ENCODE peak calls at places on chromosomes 6 and 20, in eight cellular contexts. T, U, I, K, P, O, R and H are unnamed samples. For H3K27me3, the result is how much of the 10 kb centered on the place peaks cover.

GRCh38 chr6:141105481-141105880 is 1027.2 kb upstream of the GJE1 start:
- DNase-seq in T (no peak), U (no peak), I (no peak), K (no peak), P (no peak), O (no peak), R (no peak), H (no peak)

GRCh38 chr6:127630800-127631199 is 53.8 kb downstream of the C6orf58 start:
- DNase-seq in T (no peak), U (no peak), I (no peak), K (no peak), P (no peak), O (no peak), R (no peak), H (no peak)

GRCh38 chr20:3374296-3374695 is 33.2 kb downstream of the DNAAF9 start:
- DNase-seq in T (no peak), U (no peak), I (no peak), K (no peak), P (no peak), O (no peak), R (no peak), H (no peak)

GRCh38 chr6:71012871-71013456 is 56.1 kb upstream of the B3GAT2 start:
- DNase-seq in T (no peak), U (peak), I (peak), K (no peak), P (peak), O (no peak), R (no peak), H (no peak)

GRCh38 chr20:24535956-24536730 is 66.7 kb downstream of the SYNDIG1 start:
- DNase-seq in T (no peak), U (no peak), I (no peak), K (no peak), P (no peak), O (no peak), R (no peak), H (no peak)

GRCh38 chr6:148317739-148318138 is 24.9 kb upstream of the SASH1 start:
- DNase-seq in T (no peak), U (no peak), I (no peak), K (no peak), P (no peak), O (no peak), R (no peak), H (no peak)

GRCh38 chr6:74991573-74992332 is 214.1 kb downstream of the COL12A1 start:
- DNase-seq in T (no peak), U (no peak), I (no peak), K (no peak), P (no peak), O (no peak), R (no peak), H (no peak)

GRCh38 chr6:113570651-113571050 is 286.5 kb upstream of the MARCKS start:
- DNase-seq in T (no peak), U (no peak), I (no peak), K (no peak), P (no peak), O (no peak), R (no peak), H (no peak)

GRCh38 chr6:28218312-28219248 is 6.5 kb upstream of the ZSCAN9 start:
- DNase-seq in T (peak), U (peak), I (peak), K (peak), P (peak), O (no peak), R (no peak), H (peak)

GRCh38 chr20:10278416-10278815 is 59.8 kb downstream of the SNAP25 start:
- DNase-seq in T (no peak), U (no peak), I (no peak), K (no peak), P (no peak), O (no peak), R (no peak), H (no peak)

GRCh38 chr6:12479885-12480284 is 189.7 kb downstream of the EDN1 start:
- DNase-seq in T (no peak), U (no peak), I (no peak), K (no peak), P (peak), O (no peak), R (peak), H (no peak)

GRCh38 chr6:166950443-166950821 is 5.9 kb downstream of the RNASET2 start:
- DNase-seq in T (no peak), U (no peak), I (no peak), K (peak), P (no peak), O (no peak), R (no peak), H (no peak)

GRCh38 chr20:24620937-24621519 is 151.6 kb downstream of the SYNDIG1 start:
- DNase-seq in T (no peak), U (no peak), I (no peak), K (no peak), P (no peak), O (no peak), R (no peak), H (no peak)

GRCh38 chr6:132456700-132457143 is 55.4 kb upstream of the MOXD1 start:
- DNase-seq in T (peak), U (no peak), I (no peak), K (no peak), P (peak), O (no peak), R (no peak), H (peak)

GRCh38 chr20:58571942-58572666 is 56.9 kb upstream of the APCDD1L start:
- DNase-seq in T (no peak), U (no peak), I (no peak), K (no peak), P (no peak), O (peak), R (no peak), H (no peak)

GRCh38 chr6:28725890-28726348 is 197.9 kb downstream of the TRIM27 start:
- DNase-seq in T (no peak), U (no peak), I (no peak), K (no peak), P (peak), O (no peak), R (no peak), H (no peak)

GRCh38 chr20:38315290-38315966 is 11.5 kb downstream of the BPI start:
- DNase-seq in T (no peak), U (no peak), I (no peak), K (no peak), P (peak), O (no peak), R (no peak), H (peak)

GRCh38 chr20:45254867-45255266 is 503 bp upstream of the SLPI start:
- DNase-seq in T (peak), U (peak), I (peak), K (no peak), P (no peak), O (no peak), R (no peak), H (no peak)

GRCh38 chr6:47701374-47701773 is 3.0 kb downstream of the ADGRF4 start:
- DNase-seq in T (no peak), U (no peak), I (no peak), K (no peak), P (no peak), O (no peak), R (no peak), H (no peak)

GRCh38 chr6:46062312-46062711 is 46.7 kb upstream of the CLIC5 start:
- DNase-seq in T (peak), U (no peak), I (peak), K (no peak), P (no peak), O (no peak), R (no peak), H (no peak)

GRCh38 chr6:95949985-95950384 is 65.8 kb upstream of the FUT9 start:
- DNase-seq in T (no peak), U (no peak), I (no peak), K (no peak), P (no peak), O (no peak), R (no peak), H (no peak)

GRCh38 chr20:10761232-10761631 is 87.4 kb upstream of the JAG1 start:
- DNase-seq in T (no peak), U (no peak), I (no peak), K (no peak), P (no peak), O (peak), R (no peak), H (no peak)

GRCh38 chr6:80608881-80609280 is 502.4 kb downstream of the BCKDHB start:
- DNase-seq in T (no peak), U (no peak), I (no peak), K (no peak), P (no peak), O (no peak), R (no peak), H (no peak)

GRCh38 chr20:24958506-24959385 is 9.7 kb downstream of the CST7 start:
- DNase-seq in T (no peak), U (no peak), I (no peak), K (no peak), P (no peak), O (no peak), R (no peak), H (no peak)

GRCh38 chr6:52522151-52522626 is 54.7 kb downstream of the TRAM2 start:
- DNase-seq in T (no peak), U (peak), I (no peak), K (no peak), P (no peak), O (no peak), R (no peak), H (no peak)

GRCh38 chr6:112743343-112743742 is 396.2 kb downstream of the RFPL4B start:
- DNase-seq in T (no peak), U (no peak), I (no peak), K (no peak), P (no peak), O (no peak), R (no peak), H (no peak)

GRCh38 chr6:145694083-145694737 is 41.1 kb downstream of the EPM2A start:
- DNase-seq in T (no peak), U (no peak), I (no peak), K (no peak), P (no peak), O (no peak), R (no peak), H (no peak)

GRCh38 chr6:104710543-104711335 is 149.0 kb downstream of the HACE1 start:
- DNase-seq in T (no peak), U (no peak), I (no peak), K (no peak), P (no peak), O (no peak), R (no peak), H (no peak)

GRCh38 chr20:4886771-4887527 is 114.4 kb downstream of the SLC23A2 start:
- DNase-seq in T (no peak), U (no peak), I (no peak), K (no peak), P (no peak), O (no peak), R (no peak), H (no peak)

GRCh38 chr6:161544801-161545490 is 271.1 kb upstream of the AGPAT4 start:
- DNase-seq in T (no peak), U (no peak), I (no peak), K (no peak), P (no peak), O (no peak), R (no peak), H (no peak)

GRCh38 chr20:48877299-48877698 is 44.2 kb upstream of the ARFGEF2 start:
- DNase-seq in T (no peak), U (peak), I (peak), K (no peak), P (no peak), O (no peak), R (no peak), H (no peak)

GRCh38 chr20:17969276-17969883 is 562 bp downstream of the MGME1 start:
- DNase-seq in T (no peak), U (no peak), I (peak), K (peak), P (peak), O (no peak), R (no peak), H (peak)

GRCh38 chr6:117007659-117008058 is 130.6 kb downstream of the RFX6 start:
- DNase-seq in T (no peak), U (no peak), I (no peak), K (no peak), P (no peak), O (no peak), R (no peak), H (peak)

GRCh38 chr20:46063151-46063550 is 26.6 kb downstream of the NCOA5 start:
- DNase-seq in T (peak), U (no peak), I (no peak), K (no peak), P (no peak), O (no peak), R (no peak), H (no peak)

GRCh38 chr6:45663181-45664180 is 285.7 kb upstream of the SUPT3H start:
- DNase-seq in T (no peak), U (no peak), I (no peak), K (peak), P (no peak), O (no peak), R (no peak), H (peak)

GRCh38 chr6:1600764-1601615 is 8.7 kb upstream of the FOXC1 start:
- DNase-seq in T (no peak), U (no peak), I (no peak), K (no peak), P (no peak), O (no peak), R (no peak), H (no peak)
- H3K27me3 ChIP-seq in T (under half), U (half or more), I (under half), K (under half), P (under half), O (under half), R (under half), H (under half)

DNA sequence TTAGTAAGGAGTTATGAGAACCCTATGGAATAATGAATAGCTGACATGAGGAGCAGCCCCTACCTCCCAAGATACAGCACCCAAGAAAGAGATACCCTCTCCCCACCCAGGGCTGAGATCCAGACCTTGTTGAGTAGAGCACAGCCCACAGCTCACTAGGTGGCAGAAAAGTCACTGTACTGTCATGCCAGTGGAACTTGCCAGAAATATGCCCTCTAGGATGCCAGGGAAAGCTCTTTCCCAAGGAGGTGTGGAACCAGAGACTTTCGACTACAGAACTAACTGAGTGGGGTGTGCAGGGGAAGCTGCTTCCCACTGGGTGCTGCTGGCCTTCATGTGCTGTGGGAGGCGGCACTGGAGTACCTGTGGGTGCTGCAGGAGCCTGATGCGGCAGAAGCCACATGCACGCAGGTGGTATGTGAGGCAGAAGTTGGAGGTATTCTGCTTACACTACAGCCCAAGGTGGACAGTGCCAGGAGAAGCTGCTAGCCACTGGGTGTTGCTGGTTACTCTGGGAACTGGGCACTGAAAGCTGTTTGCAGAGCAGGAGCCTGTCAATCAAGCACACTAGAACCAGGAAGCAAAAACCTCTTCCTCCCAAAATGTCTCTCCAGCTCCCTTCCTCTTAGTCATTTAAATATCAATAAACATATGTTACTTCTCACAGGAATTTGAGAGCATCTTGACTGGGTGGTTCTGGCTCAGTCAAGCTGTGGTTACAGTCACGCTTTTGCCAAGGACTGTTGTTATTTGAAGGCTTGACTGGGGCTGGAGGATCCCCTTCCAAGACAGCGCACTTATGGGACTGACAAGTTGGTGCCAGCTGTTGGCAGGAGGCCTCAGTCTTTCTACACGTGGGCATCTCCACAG is 17.9 kb downstream of the ARMC12 start:
- DNase-seq in T (no peak), U (no peak), I (peak), K (no peak), P (no peak), O (no peak), R (no peak), H (no peak)
- H3K4me3 ChIP-seq in T (no peak), U (no peak), I (no peak), K (no peak), P (no peak), O (no peak), R (no peak), H (no peak)

DNA sequence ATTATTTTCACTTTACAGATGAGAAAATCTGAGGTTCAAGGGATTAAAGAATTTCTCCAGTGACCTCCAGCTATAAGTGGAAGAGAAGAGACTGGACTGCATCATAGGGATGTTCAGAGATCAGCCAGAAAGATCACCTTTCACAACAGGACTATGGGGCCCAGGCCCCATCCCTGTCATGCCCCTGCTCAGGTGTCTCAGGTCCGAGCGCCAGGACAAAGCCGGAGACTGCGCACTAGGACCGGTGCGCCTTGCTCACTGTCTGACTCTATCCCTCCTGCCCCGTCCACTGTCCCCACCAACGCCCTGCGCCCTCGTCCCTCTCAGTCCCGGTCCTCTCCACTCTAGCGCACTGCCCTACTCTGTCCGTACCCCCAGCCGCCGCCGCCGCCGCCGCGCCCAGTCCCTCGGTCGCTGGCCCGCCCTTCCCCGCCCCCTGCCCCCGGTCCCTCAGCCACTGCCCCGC is 548 bp upstream of the RAD21L1 start:
- DNase-seq in T (no peak), U (no peak), I (no peak), K (no peak), P (no peak), O (no peak), R (no peak), H (no peak)
- H3K27me3 ChIP-seq in T (under half), U (under half), I (under half), K (under half), P (under half), O (under half), R (under half), H (under half)

GRCh38 chr6:2764610-2765165 is 505 bp upstream of the WRNIP1 start:
- DNase-seq in T (peak), U (peak), I (peak), K (peak), P (peak), O (no peak), R (no peak), H (peak)
- H3K4me3 ChIP-seq in T (peak), U (peak), I (peak), K (peak), P (peak), O (peak), R (peak), H (peak)

GRCh38 chr20:63041776-63042175 is 35.0 kb upstream of the BHLHE23 start:
- DNase-seq in T (no peak), U (no peak), I (no peak), K (no peak), P (no peak), O (no peak), R (no peak), H (no peak)
- H3K27me3 ChIP-seq in T (under half), U (half or more), I (under half), K (under half), P (half or more), O (under half), R (under half), H (under half)

GRCh38 chr6:7691675-7692452 is 34.0 kb upstream of the BMP6 start:
- DNase-seq in T (no peak), U (no peak), I (no peak), K (no peak), P (no peak), O (no peak), R (no peak), H (no peak)
- H3K4me3 ChIP-seq in T (no peak), U (no peak), I (no peak), K (no peak), P (no peak), O (no peak), R (no peak), H (no peak)

DNA sequence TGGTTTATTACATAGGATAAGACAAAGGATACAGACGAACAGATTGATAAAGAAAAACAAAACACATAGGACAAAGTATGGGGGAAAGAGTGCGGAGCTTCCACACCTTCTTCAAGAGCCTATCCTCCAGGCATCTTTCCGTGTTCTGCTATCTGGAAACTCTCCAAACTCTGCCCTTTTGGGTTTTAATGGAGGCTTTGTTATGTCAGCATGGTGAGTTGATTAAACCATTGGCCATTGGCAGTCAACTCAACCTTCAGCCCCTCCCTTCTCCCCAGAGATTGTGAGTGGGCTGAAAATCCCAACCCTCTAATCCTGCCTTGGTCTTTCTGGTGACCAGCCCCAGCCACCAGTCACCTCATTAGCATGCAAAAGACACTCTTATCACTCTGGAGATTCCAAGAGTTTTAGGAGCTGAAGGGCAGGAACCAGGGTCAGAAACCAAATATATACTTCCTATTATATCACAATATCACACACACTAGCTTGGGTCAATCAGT is 23.9 kb downstream of the HLA-DOB start:
- DNase-seq in T (no peak), U (no peak), I (no peak), K (no peak), P (no peak), O (no peak), R (no peak), H (no peak)
- H3K27me3 ChIP-seq in T (under half), U (under half), I (under half), K (under half), P (half or more), O (under half), R (under half), H (half or more)